ENCODE peak calls at places on chromosomes 11 and 22, in four cellular contexts. Q is IMR-90, U is left lung, T is WERI-Rb-1. A is an unnamed sample.

GRCh38 chr11:81497202-81497804 is 1236.4 kb downstream of the FAM181B start:
- DNase-seq in Q (peak; percentile 16), U (no peak), T (peak; percentile 31), A (peak; percentile 7)

GRCh38 chr11:22407899-22408298 is 69.7 kb downstream of the SLC17A6 start:
- DNase-seq in Q (no peak), U (no peak), T (no peak), A (no peak)

GRCh38 chr11:10666556-10666955 is 27.0 kb downstream of the IRAG1 start:
- DNase-seq in Q (peak; percentile 74), U (no peak), T (no peak), A (no peak)

GRCh38 chr22:17201285-17201945 is 17.8 kb downstream of the ADA2 start:
- DNase-seq in Q (peak; percentile 18), U (no peak), T (no peak), A (no peak)

GRCh38 chr11:32891657-32892354 is 805 bp upstream of the QSER1 start:
- DNase-seq in Q (no peak), U (no peak), T (peak; percentile 57), A (no peak)

GRCh38 chr22:46180370-46181137 is 30.2 kb downstream of the PPARA start:
- DNase-seq in Q (no peak), U (no peak), T (no peak), A (peak; percentile 52)

GRCh38 chr11:33323421-33323820 is 66.2 kb downstream of the HIPK3 start:
- DNase-seq in Q (no peak), U (no peak), T (no peak), A (no peak)

GRCh38 chr22:20128902-20129746 is 2.5 kb upstream of the ZDHHC8 start:
- DNase-seq in Q (peak; percentile 23), U (no peak), T (peak; percentile 68), A (peak; percentile 58)

GRCh38 chr22:42330953-42331525 is 60.6 kb upstream of the TCF20 start:
- DNase-seq in Q (no peak), U (no peak), T (no peak), A (peak; percentile 35)

GRCh38 chr11:78418584-78419211 is 1.1 kb upstream of the GAB2 start:
- DNase-seq in Q (peak; percentile 27), U (no peak), T (no peak), A (no peak)

GRCh38 chr11:20235164-20235563 is 74.9 kb upstream of the DBX1 start:
- DNase-seq in Q (no peak), U (no peak), T (no peak), A (no peak)

GRCh38 chr11:84358034-84358433 is 1071.9 kb upstream of the CCDC90B start:
- DNase-seq in Q (no peak), U (no peak), T (no peak), A (no peak)

GRCh38 chr11:79066456-79067354 is 374.1 kb downstream of the TENM4 start:
- DNase-seq in Q (no peak), U (no peak), T (no peak), A (no peak)

GRCh38 chr11:119055901-119056300 is 1.1 kb downstream of the HYOU1 start:
- DNase-seq in Q (peak; percentile 37), U (no peak), T (no peak), A (peak; percentile 17)

GRCh38 chr22:35450824-35451541 is 51.0 kb downstream of the MCM5 start:
- DNase-seq in Q (no peak), U (no peak), T (no peak), A (no peak)

GRCh38 chr11:2265396-2265795 is 5.0 kb downstream of the ASCL2 start:
- DNase-seq in Q (no peak), U (no peak), T (no peak), A (no peak)

GRCh38 chr11:108927791-108928545 is 263.1 kb downstream of the DDX10 start:
- DNase-seq in Q (peak; percentile 20), U (no peak), T (no peak), A (no peak)

GRCh38 chr11:112113539-112114457 is 27.1 kb downstream of the SDHD start:
- DNase-seq in Q (peak; percentile 69), U (no peak), T (no peak), A (no peak)

GRCh38 chr11:130486981-130487380 is 38.5 kb downstream of the ADAMTS15 start:
- DNase-seq in Q (no peak), U (no peak), T (no peak), A (no peak)

GRCh38 chr11:76759517-76759916 is 23.6 kb upstream of the TSKU start:
- DNase-seq in Q (no peak), U (no peak), T (no peak), A (no peak)

GRCh38 chr11:33585564-33585963 is 115.1 kb downstream of the C11orf91 start:
- DNase-seq in Q (no peak), U (no peak), T (no peak), A (no peak)

GRCh38 chr11:29024386-29024785 is 916.2 kb downstream of the METTL15 start:
- DNase-seq in Q (peak; percentile 46), U (no peak), T (no peak), A (no peak)

GRCh38 chr11:124402326-124402922 is 3.6 kb upstream of the OR8B3 start:
- DNase-seq in Q (peak; percentile 86), U (peak; percentile 51), T (peak; percentile 59), A (peak; percentile 55)

GRCh38 chr22:26610983-26611382 is 6.8 kb downstream of the CRYBB1 start:
- DNase-seq in Q (peak; percentile 22), U (no peak), T (no peak), A (no peak)

GRCh38 chr11:72483412-72484186 is 49.3 kb upstream of the CLPB start:
- DNase-seq in Q (peak; percentile 50), U (no peak), T (no peak), A (peak; percentile 20)

GRCh38 chr11:36346562-36347383 is 50.7 kb downstream of the PRR5L start:
- DNase-seq in Q (peak; percentile 10), U (no peak), T (no peak), A (no peak)

GRCh38 chr11:36347384-36347906 is 51.4 kb downstream of the PRR5L start:
- DNase-seq in Q (no peak), U (no peak), T (no peak), A (no peak)

GRCh38 chr11:36350137-36350513 is 54.0 kb downstream of the PRR5L start:
- DNase-seq in Q (no peak), U (no peak), T (no peak), A (no peak)

GRCh38 chr11:36352919-36353318 is 56.8 kb downstream of the PRR5L start:
- DNase-seq in Q (no peak), U (no peak), T (no peak), A (peak; percentile 68)

GRCh38 chr11:36349345-36350136 is 53.5 kb downstream of the PRR5L start:
- DNase-seq in Q (no peak), U (no peak), T (peak; percentile 42), A (no peak)
- H3K27me3 ChIP-seq in Q (peaks cover 16% of the 10 kb centered on the region), U (no peaks in the 10 kb centered on the region), T (no peaks in the 10 kb centered on the region), A (peaks cover 16% of the 10 kb centered on the region)

GRCh38 chr11:65576232-65576866 is 496 bp downstream of the EHBP1L1 start:
- DNase-seq in Q (no peak), U (peak; percentile 64), T (no peak), A (peak; percentile 40)

GRCh38 chr11:65574147-65574962 is 1.5 kb upstream of the EHBP1L1 start:
- DNase-seq in Q (peak; percentile 95), U (peak; percentile 97), T (peak; percentile 92), A (peak; percentile 94)

GRCh38 chr11:65573391-65574146 is 1.2 kb downstream of the FAM89B start:
- DNase-seq in Q (no peak), U (no peak), T (no peak), A (no peak)

GRCh38 chr11:65575568-65576231 is at the start of gene EHBP1L1:
- DNase-seq in Q (peak; percentile 28), U (peak; percentile 78), T (peak; percentile 55), A (peak; percentile 84)

DNA sequence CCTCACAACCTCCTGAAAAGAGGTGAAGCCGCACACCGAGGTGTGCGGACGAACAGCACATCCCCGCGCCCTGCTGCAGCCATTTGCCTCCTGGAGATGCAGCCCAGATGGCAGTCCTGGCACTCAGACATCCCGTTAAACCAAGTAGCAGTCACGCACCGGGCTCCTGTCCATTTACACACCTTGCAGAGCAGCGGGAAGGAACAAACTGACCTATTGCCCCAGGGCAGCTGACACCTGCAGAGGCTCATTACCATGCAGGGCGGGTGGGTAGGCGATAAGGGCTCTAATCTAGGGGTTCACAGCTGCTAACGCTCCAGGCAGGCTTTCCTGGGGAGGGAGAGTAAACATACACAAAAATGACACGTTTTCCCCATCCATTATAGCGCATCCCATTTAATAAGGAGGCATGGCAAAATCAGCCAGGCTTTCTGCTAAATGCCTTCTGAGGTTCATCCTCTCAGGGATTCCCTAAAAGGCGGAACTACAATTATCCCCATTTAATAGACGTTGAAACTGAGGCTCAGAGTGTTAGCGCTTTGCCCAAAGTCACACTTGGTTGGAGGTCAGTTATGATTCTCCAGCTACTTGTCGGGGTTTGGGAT is 788 bp upstream of the EHBP1L1 start:
- DNase-seq in Q (no peak), U (no peak), T (no peak), A (no peak)
- H3K4me3 ChIP-seq in Q (peak overlapping the region; percentile 58), U (peak overlapping the region; percentile 91), T (peak overlapping the region; percentile 43), A (peak overlapping the region; percentile 13)

DNA sequence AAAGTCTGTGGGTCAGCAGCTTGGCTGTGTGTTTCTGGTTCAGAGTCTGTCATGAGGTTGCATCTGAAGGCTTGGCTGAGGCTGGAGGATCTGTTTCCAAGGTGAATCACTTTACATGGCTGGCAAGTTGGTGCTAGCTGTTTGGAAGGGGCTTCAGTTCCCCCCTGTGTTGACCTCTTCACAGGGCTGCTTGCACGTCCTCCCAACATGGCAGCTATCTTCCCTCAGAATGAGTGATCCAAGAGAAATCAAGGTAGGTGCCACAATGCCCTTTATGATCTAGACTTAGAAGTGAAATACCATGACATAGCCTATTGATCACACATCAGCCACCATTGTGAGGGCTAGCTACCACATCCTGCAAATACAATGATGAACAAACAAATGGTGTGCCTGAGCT is 9.9 kb downstream of the APOA4 start:
- DNase-seq in Q (no peak), U (no peak), T (no peak), A (no peak)
- H3K27me3 ChIP-seq in Q (peaks cover 4% of the 10 kb centered on the region), U (no peaks in the 10 kb centered on the region), T (no peaks in the 10 kb centered on the region), A (peaks cover 3% of the 10 kb centered on the region)

DNA sequence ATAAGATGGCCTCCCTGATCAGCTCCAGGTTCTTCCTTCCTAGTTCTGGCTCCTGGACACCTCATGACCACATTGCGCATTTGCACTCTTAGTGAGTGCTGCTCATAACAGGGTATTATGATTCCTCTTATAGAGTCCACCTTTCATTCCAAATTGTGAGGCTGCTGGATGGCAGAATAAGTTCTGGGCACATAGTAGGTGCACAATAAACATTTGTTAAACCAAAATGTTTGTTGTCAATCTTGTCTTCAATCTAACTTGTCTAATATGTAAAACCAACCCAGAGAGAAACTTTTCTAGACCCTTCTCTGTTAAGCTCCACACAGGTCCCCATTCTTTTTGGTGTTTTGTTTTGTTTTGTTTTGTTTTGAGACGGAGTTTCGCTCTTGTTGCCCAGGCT is 22.6 kb upstream of the ZBTB16 start:
- DNase-seq in Q (no peak), U (no peak), T (no peak), A (no peak)
- H3K4me3 ChIP-seq in Q (no peak overlapping the region), U (no peak overlapping the region), T (no peak overlapping the region), A (no peak overlapping the region)

DNA sequence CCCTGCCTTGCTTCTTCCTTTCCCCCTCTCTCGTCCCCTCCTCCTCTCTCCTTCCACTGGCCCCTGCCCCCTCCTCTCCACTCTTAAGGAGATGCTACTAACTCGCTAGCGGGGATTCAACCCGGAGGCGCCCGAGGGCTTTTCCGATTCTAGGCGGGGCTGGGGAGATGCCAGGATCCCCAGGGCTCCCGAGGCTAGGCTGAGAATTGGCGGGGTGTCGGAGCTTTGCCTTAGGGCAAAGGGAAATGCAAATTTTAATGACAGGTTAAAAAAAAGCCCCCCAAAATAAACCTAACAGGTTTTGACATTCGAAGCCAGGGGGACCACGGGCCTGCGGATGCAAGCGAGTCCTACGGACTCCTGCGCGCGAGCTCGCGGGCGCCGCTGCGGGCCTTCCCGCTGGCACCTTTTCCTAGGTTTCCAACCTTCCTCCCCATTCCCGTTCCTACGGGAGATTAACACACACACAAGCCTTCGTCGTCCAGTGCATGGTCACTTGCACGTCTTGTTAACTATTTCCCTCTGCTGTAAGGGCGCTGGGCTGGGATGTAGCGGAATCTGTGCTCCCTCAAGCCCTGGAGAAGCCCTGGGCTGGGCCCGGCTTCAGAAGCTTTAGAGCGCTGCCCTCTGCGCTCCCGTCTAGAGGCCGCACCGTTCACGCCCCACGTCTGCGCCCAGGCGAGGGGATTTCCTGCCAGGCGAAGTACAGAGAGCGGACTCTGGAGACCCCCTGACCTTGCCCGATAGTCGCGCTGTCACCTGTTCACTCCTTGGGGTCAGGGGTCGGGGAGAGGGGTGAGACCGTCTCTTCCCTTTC is 725 bp upstream of the ALX4 start:
- DNase-seq in Q (no peak), U (no peak), T (no peak), A (no peak)
- H3K27me3 ChIP-seq in Q (peaks cover 93% of the 10 kb centered on the region), U (peaks cover 98% of the 10 kb centered on the region), T (peaks cover 96% of the 10 kb centered on the region), A (peaks cover 5% of the 10 kb centered on the region)

A was measured in DND-41.